ENCODE peak calls at places on chromosomes 1 and 21, in six cellular contexts. One of them, this sample, is unnamed.

GRCh38 chr21:18151046-18151445 is 93.6 kb upstream of the CHODL start:
- DNase-seq in tibial nerve: no peak
- DNase-seq in cardiac muscle cell: no peak
- DNase-seq in right cardiac atrium: no peak
- DNase-seq in CD8-positive, alpha-beta T cell: no peak
- DNase-seq in fibroblast of lung: no peak
- DNase-seq in this sample: no peak

GRCh38 chr1:117825414-117825813 is 104.0 kb downstream of the GDAP2 start:
- DNase-seq in tibial nerve: no peak
- DNase-seq in cardiac muscle cell: no peak
- DNase-seq in right cardiac atrium: peak
- DNase-seq in CD8-positive, alpha-beta T cell: no peak
- DNase-seq in fibroblast of lung: no peak
- DNase-seq in this sample: no peak

GRCh38 chr1:204087893-204088528 is 15.1 kb downstream of the SOX13 start:
- DNase-seq in tibial nerve: no peak
- DNase-seq in cardiac muscle cell: no peak
- DNase-seq in right cardiac atrium: peak
- DNase-seq in CD8-positive, alpha-beta T cell: no peak
- DNase-seq in fibroblast of lung: no peak
- DNase-seq in this sample: no peak

GRCh38 chr1:212234431-212235298 is 50.5 kb upstream of the PPP2R5A start:
- DNase-seq in tibial nerve: no peak
- DNase-seq in cardiac muscle cell: peak
- DNase-seq in right cardiac atrium: no peak
- DNase-seq in CD8-positive, alpha-beta T cell: no peak
- DNase-seq in fibroblast of lung: peak
- DNase-seq in this sample: no peak

GRCh38 chr1:160354388-160354985 is 11.3 kb downstream of the NCSTN start:
- DNase-seq in tibial nerve: no peak
- DNase-seq in cardiac muscle cell: peak
- DNase-seq in right cardiac atrium: no peak
- DNase-seq in CD8-positive, alpha-beta T cell: no peak
- DNase-seq in fibroblast of lung: peak
- DNase-seq in this sample: no peak

GRCh38 chr21:29300547-29301138 is 1.9 kb downstream of the BACH1 start:
- DNase-seq in tibial nerve: no peak
- DNase-seq in cardiac muscle cell: no peak
- DNase-seq in right cardiac atrium: no peak
- DNase-seq in CD8-positive, alpha-beta T cell: no peak
- DNase-seq in fibroblast of lung: peak
- DNase-seq in this sample: no peak

GRCh38 chr1:29282924-29283803 is 46.8 kb downstream of the PTPRU start:
- DNase-seq in tibial nerve: peak
- DNase-seq in cardiac muscle cell: peak
- DNase-seq in right cardiac atrium: peak
- DNase-seq in CD8-positive, alpha-beta T cell: no peak
- DNase-seq in fibroblast of lung: peak
- DNase-seq in this sample: no peak

GRCh38 chr1:182616130-182617074 is 12.2 kb upstream of the RGS16 start:
- DNase-seq in tibial nerve: peak
- DNase-seq in cardiac muscle cell: peak
- DNase-seq in right cardiac atrium: peak
- DNase-seq in CD8-positive, alpha-beta T cell: peak
- DNase-seq in fibroblast of lung: peak
- DNase-seq in this sample: peak

GRCh38 chr1:165925498-165926079 is 98.2 kb downstream of the UCK2 start:
- DNase-seq in tibial nerve: no peak
- DNase-seq in cardiac muscle cell: no peak
- DNase-seq in right cardiac atrium: no peak
- DNase-seq in CD8-positive, alpha-beta T cell: no peak
- DNase-seq in fibroblast of lung: no peak
- DNase-seq in this sample: no peak

GRCh38 chr1:169109561-169110134 is 3.2 kb downstream of the ATP1B1 start:
- DNase-seq in tibial nerve: no peak
- DNase-seq in cardiac muscle cell: peak
- DNase-seq in right cardiac atrium: peak
- DNase-seq in CD8-positive, alpha-beta T cell: no peak
- DNase-seq in fibroblast of lung: peak
- DNase-seq in this sample: peak

GRCh38 chr1:45610589-45611226 is 13.1 kb downstream of the CCDC17 start:
- DNase-seq in tibial nerve: no peak
- DNase-seq in cardiac muscle cell: no peak
- DNase-seq in right cardiac atrium: no peak
- DNase-seq in CD8-positive, alpha-beta T cell: no peak
- DNase-seq in fibroblast of lung: no peak
- DNase-seq in this sample: no peak

GRCh38 chr1:22613951-22614350 is 22.5 kb upstream of the C1QA start:
- DNase-seq in tibial nerve: no peak
- DNase-seq in cardiac muscle cell: no peak
- DNase-seq in right cardiac atrium: no peak
- DNase-seq in CD8-positive, alpha-beta T cell: no peak
- DNase-seq in fibroblast of lung: no peak
- DNase-seq in this sample: peak

GRCh38 chr1:218823291-218823900 is 350.3 kb upstream of the LYPLAL1 start:
- DNase-seq in tibial nerve: no peak
- DNase-seq in cardiac muscle cell: peak
- DNase-seq in right cardiac atrium: no peak
- DNase-seq in CD8-positive, alpha-beta T cell: no peak
- DNase-seq in fibroblast of lung: peak
- DNase-seq in this sample: no peak

GRCh38 chr1:9239622-9240401 is 5.2 kb downstream of the H6PD start:
- DNase-seq in tibial nerve: no peak
- DNase-seq in cardiac muscle cell: peak
- DNase-seq in right cardiac atrium: peak
- DNase-seq in CD8-positive, alpha-beta T cell: peak
- DNase-seq in fibroblast of lung: peak
- DNase-seq in this sample: peak
- H3K27ac ChIP-seq in tibial nerve: peak
- H3K27ac ChIP-seq in cardiac muscle cell: no peak
- H3K27ac ChIP-seq in right cardiac atrium: peak
- H3K27ac ChIP-seq in CD8-positive, alpha-beta T cell: no peak
- H3K27ac ChIP-seq in fibroblast of lung: peak
- H3K27ac ChIP-seq in this sample: peak

GRCh38 chr1:53334781-53335180 is 6.9 kb upstream of the LRP8 start:
- DNase-seq in tibial nerve: no peak
- DNase-seq in cardiac muscle cell: no peak
- DNase-seq in right cardiac atrium: no peak
- DNase-seq in CD8-positive, alpha-beta T cell: no peak
- DNase-seq in fibroblast of lung: no peak
- DNase-seq in this sample: no peak
- H3K27ac ChIP-seq in tibial nerve: no peak
- H3K27ac ChIP-seq in cardiac muscle cell: no peak
- H3K27ac ChIP-seq in right cardiac atrium: no peak
- H3K27ac ChIP-seq in CD8-positive, alpha-beta T cell: no peak
- H3K27ac ChIP-seq in fibroblast of lung: no peak
- H3K27ac ChIP-seq in this sample: no peak

DNA sequence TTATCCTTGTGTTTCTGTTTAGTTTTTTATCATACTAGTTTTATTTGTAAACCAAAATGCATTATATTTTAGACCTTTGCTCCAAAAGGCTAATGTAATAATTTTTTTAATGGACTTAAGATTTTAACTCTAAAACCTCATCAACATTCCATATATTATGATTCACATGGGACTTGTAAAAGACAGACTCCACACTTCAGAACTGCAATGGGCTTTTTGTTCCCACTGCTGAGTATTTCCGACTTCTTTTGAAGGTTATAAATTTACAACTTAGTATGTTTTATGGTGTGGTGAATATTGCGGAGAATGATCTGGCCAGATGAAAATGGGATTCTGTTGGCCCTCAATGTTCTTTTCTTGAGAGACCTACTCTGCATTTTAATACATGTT is 678.5 kb downstream of the USP25 start:
- DNase-seq in tibial nerve: no peak
- DNase-seq in cardiac muscle cell: no peak
- DNase-seq in right cardiac atrium: no peak
- DNase-seq in CD8-positive, alpha-beta T cell: no peak
- DNase-seq in fibroblast of lung: no peak
- DNase-seq in this sample: no peak
- H3K27ac ChIP-seq in tibial nerve: no peak
- H3K27ac ChIP-seq in cardiac muscle cell: peak
- H3K27ac ChIP-seq in right cardiac atrium: no peak
- H3K27ac ChIP-seq in CD8-positive, alpha-beta T cell: no peak
- H3K27ac ChIP-seq in fibroblast of lung: no peak
- H3K27ac ChIP-seq in this sample: no peak

GRCh38 chr1:173333581-173333980 is 126.5 kb upstream of the TNFSF4 start:
- DNase-seq in tibial nerve: no peak
- DNase-seq in cardiac muscle cell: peak
- DNase-seq in right cardiac atrium: no peak
- DNase-seq in CD8-positive, alpha-beta T cell: no peak
- DNase-seq in fibroblast of lung: no peak
- DNase-seq in this sample: no peak
- H3K27ac ChIP-seq in tibial nerve: no peak
- H3K27ac ChIP-seq in cardiac muscle cell: no peak
- H3K27ac ChIP-seq in right cardiac atrium: no peak
- H3K27ac ChIP-seq in CD8-positive, alpha-beta T cell: no peak
- H3K27ac ChIP-seq in fibroblast of lung: no peak
- H3K27ac ChIP-seq in this sample: no peak

GRCh38 chr1:41361495-41362356 is 492 bp downstream of the FOXO6 start:
- DNase-seq in tibial nerve: no peak
- DNase-seq in cardiac muscle cell: no peak
- DNase-seq in right cardiac atrium: peak
- DNase-seq in CD8-positive, alpha-beta T cell: no peak
- DNase-seq in fibroblast of lung: no peak
- DNase-seq in this sample: no peak

GRCh38 chr1:41362357-41362721 is 1.1 kb downstream of the FOXO6 start:
- DNase-seq in tibial nerve: no peak
- DNase-seq in cardiac muscle cell: no peak
- DNase-seq in right cardiac atrium: no peak
- DNase-seq in CD8-positive, alpha-beta T cell: no peak
- DNase-seq in fibroblast of lung: no peak
- DNase-seq in this sample: no peak

GRCh38 chr1:41360074-41361027 is 883 bp upstream of the FOXO6 start:
- DNase-seq in tibial nerve: no peak
- DNase-seq in cardiac muscle cell: no peak
- DNase-seq in right cardiac atrium: no peak
- DNase-seq in CD8-positive, alpha-beta T cell: no peak
- DNase-seq in fibroblast of lung: no peak
- DNase-seq in this sample: no peak

GRCh38 chr1:41359211-41360073 is 1.8 kb upstream of the FOXO6 start:
- DNase-seq in tibial nerve: no peak
- DNase-seq in cardiac muscle cell: peak
- DNase-seq in right cardiac atrium: peak
- DNase-seq in CD8-positive, alpha-beta T cell: no peak
- DNase-seq in fibroblast of lung: peak
- DNase-seq in this sample: no peak

GRCh38 chr1:41361028-41361494 is at the start of gene FOXO6:
- DNase-seq in tibial nerve: peak
- DNase-seq in cardiac muscle cell: peak
- DNase-seq in right cardiac atrium: peak
- DNase-seq in CD8-positive, alpha-beta T cell: peak
- DNase-seq in fibroblast of lung: peak
- DNase-seq in this sample: peak
- H3K27ac ChIP-seq in tibial nerve: peak
- H3K27ac ChIP-seq in cardiac muscle cell: no peak
- H3K27ac ChIP-seq in right cardiac atrium: no peak
- H3K27ac ChIP-seq in CD8-positive, alpha-beta T cell: peak
- H3K27ac ChIP-seq in fibroblast of lung: no peak
- H3K27ac ChIP-seq in this sample: peak

GRCh38 chr1:39640861-39641260 is 1.4 kb upstream of the HEYL start:
- DNase-seq in tibial nerve: no peak
- DNase-seq in cardiac muscle cell: no peak
- DNase-seq in right cardiac atrium: no peak
- DNase-seq in CD8-positive, alpha-beta T cell: no peak
- DNase-seq in fibroblast of lung: no peak
- DNase-seq in this sample: no peak

GRCh38 chr1:39635871-39636210 is 3.6 kb downstream of the HEYL start:
- DNase-seq in tibial nerve: no peak
- DNase-seq in cardiac muscle cell: no peak
- DNase-seq in right cardiac atrium: no peak
- DNase-seq in CD8-positive, alpha-beta T cell: no peak
- DNase-seq in fibroblast of lung: no peak
- DNase-seq in this sample: no peak

GRCh38 chr1:39639333-39640130 is at the start of gene HEYL:
- DNase-seq in tibial nerve: peak
- DNase-seq in cardiac muscle cell: peak
- DNase-seq in right cardiac atrium: peak
- DNase-seq in CD8-positive, alpha-beta T cell: peak
- DNase-seq in fibroblast of lung: peak
- DNase-seq in this sample: peak

GRCh38 chr1:39637301-39637700 is 2.1 kb downstream of the HEYL start:
- DNase-seq in tibial nerve: no peak
- DNase-seq in cardiac muscle cell: no peak
- DNase-seq in right cardiac atrium: no peak
- DNase-seq in CD8-positive, alpha-beta T cell: no peak
- DNase-seq in fibroblast of lung: no peak
- DNase-seq in this sample: no peak

GRCh38 chr1:39638965-39639332 is 494 bp downstream of the HEYL start:
- DNase-seq in tibial nerve: no peak
- DNase-seq in cardiac muscle cell: no peak
- DNase-seq in right cardiac atrium: no peak
- DNase-seq in CD8-positive, alpha-beta T cell: no peak
- DNase-seq in fibroblast of lung: no peak
- DNase-seq in this sample: no peak
- H3K27ac ChIP-seq in tibial nerve: peak
- H3K27ac ChIP-seq in cardiac muscle cell: no peak
- H3K27ac ChIP-seq in right cardiac atrium: peak
- H3K27ac ChIP-seq in CD8-positive, alpha-beta T cell: no peak
- H3K27ac ChIP-seq in fibroblast of lung: no peak
- H3K27ac ChIP-seq in this sample: peak

DNA sequence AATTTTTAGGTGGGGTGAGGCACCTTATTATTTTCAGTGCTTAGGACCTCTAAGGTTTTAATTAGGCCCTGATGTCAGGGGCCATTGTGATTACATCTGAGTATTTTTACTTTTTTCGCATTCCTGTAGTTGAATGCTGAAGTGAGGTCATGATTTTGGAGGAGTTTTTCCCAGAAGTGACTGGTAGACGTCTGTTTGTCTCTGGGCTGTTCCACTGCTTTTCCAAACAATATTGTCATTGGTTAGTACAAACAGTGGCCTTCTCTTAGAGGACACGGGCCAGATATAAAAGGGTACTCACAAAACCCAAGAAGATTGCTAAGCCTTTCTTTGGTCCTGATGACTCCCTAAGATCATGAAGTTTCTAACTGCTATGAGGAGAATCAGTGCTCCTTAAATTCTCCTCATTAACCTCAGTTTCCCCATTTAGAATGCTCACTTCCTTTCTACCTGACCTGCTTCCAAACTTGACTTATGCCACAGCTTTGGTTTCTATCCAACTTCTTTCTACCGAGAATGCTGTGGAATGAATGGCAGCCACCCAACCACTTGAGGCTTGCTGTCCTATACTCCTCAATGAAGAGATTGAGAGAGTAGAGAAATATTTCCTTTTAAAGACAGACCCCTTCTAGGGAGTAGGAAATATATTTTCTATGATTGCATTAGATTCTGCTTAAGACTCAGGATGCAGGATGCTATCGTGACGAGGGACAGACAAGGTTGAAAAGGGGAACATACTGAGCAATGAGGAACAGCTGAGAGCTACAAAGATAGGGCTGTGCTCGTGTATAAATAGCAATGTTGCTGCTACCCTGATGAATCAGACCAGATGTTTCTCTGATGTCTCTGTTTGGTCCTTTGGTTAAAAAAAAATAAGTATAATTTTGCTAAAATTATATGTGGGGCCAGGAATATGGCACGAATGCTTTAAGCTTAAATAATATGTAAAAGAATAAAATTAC is 7.3 kb upstream of the RASAL2 start:
- DNase-seq in tibial nerve: no peak
- DNase-seq in cardiac muscle cell: peak
- DNase-seq in right cardiac atrium: no peak
- DNase-seq in CD8-positive, alpha-beta T cell: no peak
- DNase-seq in fibroblast of lung: peak
- DNase-seq in this sample: no peak
- H3K27ac ChIP-seq in tibial nerve: peak
- H3K27ac ChIP-seq in cardiac muscle cell: no peak
- H3K27ac ChIP-seq in right cardiac atrium: no peak
- H3K27ac ChIP-seq in CD8-positive, alpha-beta T cell: no peak
- H3K27ac ChIP-seq in fibroblast of lung: peak
- H3K27ac ChIP-seq in this sample: peak

This sample was measured in lower lobe of right lung.